ENCODE peak calls at places on chromosomes 12 and 14, in nine cellular contexts. L is stimulated activated CD4-positive, alpha-beta T cell treated with anti-CD3 and anti-CD28 coated beads, Interleukin-2, amount 100 ng/mL, for 48 hours; F is thoracic aorta; Q is astrocyte of the hippocampus; M is hypothalamus; B is germinal center; V is activated CD4-positive, alpha-beta T cell treated with anti-CD3 and anti-CD28 coated beads, Interleukin-2, amount 10 ng/mL, durations not matched to agents 7 days and 5 days; C is AG09319; H is G401. D is an unnamed sample.

GRCh38 chr14:93891756-93892504 is 35.2 kb upstream of the FAM181A start:
- DNase-seq in V (no peak), Q (no peak), B (no peak), M (no peak), L (no peak), H (no peak), C (no peak), F (no peak), D (no peak)

GRCh38 chr12:107536613-107537012 is 149.0 kb upstream of the PWP1 start:
- DNase-seq in H (no peak), B (no peak), M (no peak), V (no peak), F (no peak), C (no peak), L (no peak), Q (peak), D (no peak)

GRCh38 chr14:56423591-56423991 is 156.0 kb upstream of the TMEM260 start:
- DNase-seq in C (peak), M (no peak), L (no peak), H (no peak), F (no peak), B (no peak), V (no peak), Q (peak), D (no peak)

GRCh38 chr12:55972045-55972843 is 1.6 kb upstream of the RAB5B start:
- DNase-seq in M (no peak), B (no peak), L (no peak), Q (peak), V (no peak), H (peak), F (no peak), C (no peak), D (no peak)

GRCh38 chr12:104722541-104723534 is 235.3 kb downstream of the SLC41A2 start:
- DNase-seq in F (no peak), L (no peak), H (no peak), Q (no peak), M (no peak), B (no peak), C (no peak), V (no peak), D (no peak)

GRCh38 chr12:102197789-102198188 is at the start of gene PMCH:
- DNase-seq in H (no peak), V (no peak), C (no peak), Q (peak), M (no peak), L (no peak), F (no peak), B (no peak), D (no peak)

GRCh38 chr12:32083489-32083888 is 23.2 kb upstream of the BICD1 start:
- DNase-seq in F (no peak), H (no peak), B (no peak), V (no peak), M (no peak), C (peak), L (no peak), Q (peak), D (no peak)

GRCh38 chr12:98352218-98352811 is 163.1 kb upstream of the TMPO start:
- DNase-seq in M (no peak), C (peak), F (no peak), L (no peak), H (no peak), Q (peak), B (no peak), V (no peak), D (no peak)

GRCh38 chr12:122190842-122191668 is 8.1 kb downstream of the LRRC43 start:
- DNase-seq in F (no peak), H (peak), B (peak), Q (peak), C (peak), L (peak), M (no peak), V (peak), D (peak)

GRCh38 chr12:65822732-65823480 is 1.4 kb upstream of the HMGA2 start:
- DNase-seq in M (no peak), F (no peak), C (peak), V (no peak), H (peak), Q (peak), B (no peak), L (no peak), D (peak)

GRCh38 chr12:122421263-122421814 is 1.1 kb downstream of the CLIP1 start:
- DNase-seq in H (peak), C (peak), L (no peak), F (no peak), M (peak), B (peak), V (peak), Q (peak), D (no peak)

GRCh38 chr14:65263161-65263788 is 149.3 kb upstream of the FUT8 start:
- DNase-seq in Q (no peak), H (no peak), F (no peak), L (no peak), M (no peak), B (no peak), C (no peak), V (no peak), D (no peak)

GRCh38 chr12:51974646-51975045 is 23.1 kb downstream of the ACVR1B start:
- DNase-seq in B (no peak), Q (no peak), C (no peak), F (no peak), M (no peak), H (no peak), V (peak), L (no peak), D (no peak)

GRCh38 chr12:117966511-117966910 is 2.3 kb downstream of the KSR2 start:
- DNase-seq in M (no peak), Q (no peak), V (no peak), F (no peak), B (no peak), H (peak), L (no peak), C (no peak), D (no peak)

GRCh38 chr12:11888029-11888428 is 182.7 kb upstream of the BCL2L14 start:
- DNase-seq in M (no peak), B (no peak), C (no peak), V (no peak), H (no peak), F (no peak), Q (no peak), L (no peak), D (no peak)

GRCh38 chr14:59832663-59833294 is 37.8 kb downstream of the RTN1 start:
- DNase-seq in F (no peak), B (no peak), C (no peak), L (no peak), H (no peak), M (no peak), Q (no peak), V (no peak), D (no peak)

GRCh38 chr14:88454886-88455285 is 69.4 kb downstream of the SPATA7 start:
- DNase-seq in C (no peak), L (no peak), F (no peak), Q (no peak), V (no peak), M (no peak), B (no peak), H (no peak), D (no peak)

GRCh38 chr12:14982562-14982961 is 9.7 kb downstream of the PDE6H start:
- DNase-seq in C (no peak), H (no peak), Q (no peak), V (no peak), F (no peak), B (no peak), M (no peak), L (no peak), D (no peak)

GRCh38 chr14:21264025-21264801 is 5.0 kb downstream of the HNRNPC start:
- DNase-seq in V (no peak), Q (peak), F (no peak), M (no peak), B (no peak), H (no peak), C (peak), L (no peak), D (no peak)

GRCh38 chr12:93226356-93226755 is 151.4 kb upstream of the NUDT4 start:
- DNase-seq in L (no peak), F (no peak), V (no peak), H (no peak), Q (no peak), C (no peak), B (no peak), M (no peak), D (no peak)

GRCh38 chr14:60302663-60303062 is 53.6 kb downstream of the PPM1A start:
- DNase-seq in F (no peak), Q (no peak), L (no peak), C (no peak), M (no peak), V (no peak), B (no peak), H (no peak), D (no peak)

GRCh38 chr12:6843118-6843902 is 2.6 kb downstream of the GNB3 start:
- DNase-seq in B (no peak), H (no peak), M (no peak), L (no peak), C (no peak), Q (no peak), V (no peak), F (no peak), D (no peak)

GRCh38 chr12:50598321-50598862 is 93.6 kb downstream of the DIP2B start:
- DNase-seq in C (no peak), L (no peak), F (no peak), B (no peak), M (no peak), H (no peak), Q (peak), V (no peak), D (no peak)

GRCh38 chr14:43147480-43147879 is 1359.6 kb downstream of the FSCB start:
- DNase-seq in C (no peak), F (no peak), M (no peak), B (no peak), L (no peak), H (no peak), V (no peak), Q (no peak), D (no peak)

GRCh38 chr14:90760591-90761316 is 55.5 kb downstream of the TTC7B start:
- DNase-seq in C (no peak), L (no peak), B (peak), F (no peak), Q (peak), V (no peak), H (peak), M (no peak), D (no peak)

GRCh38 chr14:42222924-42223471 is 616.3 kb downstream of the LRFN5 start:
- DNase-seq in V (no peak), H (peak), L (no peak), C (peak), F (no peak), B (no peak), Q (peak), M (no peak), D (no peak)

GRCh38 chr12:56772625-56773024 is 9.5 kb downstream of the HSD17B6 start:
- DNase-seq in B (no peak), V (no peak), H (no peak), C (no peak), F (no peak), L (no peak), M (no peak), Q (no peak), D (no peak)

GRCh38 chr12:19454837-19455236 is 15.5 kb downstream of the AEBP2 start:
- DNase-seq in B (no peak), C (no peak), M (no peak), L (no peak), H (no peak), F (no peak), V (no peak), Q (no peak), D (no peak)

GRCh38 chr12:101407438-101408345 is at the start of gene ARL1:
- DNase-seq in C (peak), Q (peak), H (peak), F (peak), M (peak), B (peak), L (peak), V (peak), D (peak)

GRCh38 chr14:93239869-93240677 is 33.0 kb downstream of the UBR7 start:
- DNase-seq in C (no peak), F (no peak), V (no peak), B (no peak), H (no peak), Q (peak), L (no peak), M (no peak), D (no peak)

GRCh38 chr12:25645421-25645820 is 92.3 kb upstream of the LMNTD1 start:
- DNase-seq in Q (no peak), F (no peak), B (no peak), H (no peak), C (no peak), L (no peak), M (no peak), V (no peak), D (no peak)

GRCh38 chr12:55767156-55767555 is 24.2 kb downstream of the GDF11 start:
- DNase-seq in F (no peak), V (no peak), Q (no peak), B (no peak), L (no peak), H (no peak), M (no peak), C (no peak), D (no peak)

GRCh38 chr14:65704412-65704811 is 291.9 kb downstream of the FUT8 start:
- DNase-seq in M (no peak), C (peak), B (no peak), H (no peak), Q (peak), F (no peak), V (no peak), L (no peak), D (no peak)

GRCh38 chr14:67018720-67019119 is 170.5 kb upstream of the GARIN2 start:
- DNase-seq in V (no peak), L (no peak), C (no peak), H (no peak), F (no peak), B (no peak), Q (no peak), M (no peak), D (no peak)

GRCh38 chr14:69876221-69876847 is 2.9 kb upstream of the SMOC1 start:
- DNase-seq in C (no peak), M (no peak), V (no peak), Q (no peak), H (no peak), L (no peak), B (no peak), F (no peak), D (no peak)

GRCh38 chr12:21894792-21895392 is 46.3 kb downstream of the ABCC9 start:
- DNase-seq in B (no peak), V (no peak), Q (no peak), H (no peak), M (no peak), L (no peak), C (no peak), F (no peak), D (no peak)

GRCh38 chr12:9866786-9867379 is 2.3 kb downstream of the CLEC2B start:
- DNase-seq in M (no peak), H (no peak), V (no peak), C (no peak), F (no peak), B (no peak), Q (no peak), L (no peak), D (no peak)

GRCh38 chr12:127773520-127773919 is 493.4 kb upstream of the TMEM132C start:
- DNase-seq in M (no peak), B (no peak), H (peak), C (no peak), V (no peak), L (no peak), F (no peak), Q (no peak), D (no peak)

GRCh38 chr12:75863475-75863874 is 168.1 kb downstream of the PHLDA1 start:
- DNase-seq in M (no peak), H (no peak), Q (no peak), B (no peak), V (no peak), F (no peak), C (no peak), L (no peak), D (no peak)

D was measured in neural crest cell.